ENCODE peak calls at places on chromosomes 16 and 17, in eight cellular contexts. Y, R, Q, L, N, O, B and W are unnamed samples.

GRCh38 chr17:5123343-5124124 is 7.7 kb downstream of the USP6 start:
- DNase-seq in Y (no peak), R (peak; percentile 32), Q (no peak), L (no peak), N (no peak), O (no peak), B (no peak), W (no peak)

GRCh38 chr17:78137392-78138203 is 7.0 kb downstream of the TMC8 start:
- DNase-seq in Y (no peak), R (no peak), Q (no peak), L (no peak), N (no peak), O (no peak), B (no peak), W (peak; percentile 52)

GRCh38 chr17:3641717-3642486 is 5.3 kb downstream of the CTNS start:
- DNase-seq in Y (no peak), R (no peak), Q (no peak), L (no peak), N (no peak), O (no peak), B (no peak), W (no peak)

GRCh38 chr16:72291531-72291981 is 119.6 kb upstream of the PMFBP1 start:
- DNase-seq in Y (no peak), R (no peak), Q (peak; percentile 5), L (no peak), N (peak; percentile 70), O (no peak), B (no peak), W (no peak)

GRCh38 chr16:67260426-67261063 is 11.8 kb downstream of the SLC9A5 start:
- DNase-seq in Y (peak; percentile 10), R (peak; percentile 76), Q (peak; percentile 69), L (no peak), N (peak; percentile 52), O (no peak), B (no peak), W (no peak)

GRCh38 chr17:43581581-43581980 is 35.4 kb upstream of the ETV4 start:
- DNase-seq in Y (no peak), R (no peak), Q (no peak), L (no peak), N (no peak), O (no peak), B (no peak), W (no peak)

GRCh38 chr17:4747847-4748246 is 8.1 kb upstream of the CXCL16 start:
- DNase-seq in Y (no peak), R (no peak), Q (no peak), L (no peak), N (no peak), O (no peak), B (no peak), W (no peak)

GRCh38 chr16:66960270-66960669 is 796 bp upstream of the CES3 start:
- DNase-seq in Y (no peak), R (no peak), Q (no peak), L (no peak), N (no peak), O (no peak), B (no peak), W (no peak)

GRCh38 chr17:32303861-32304288 is 38.1 kb downstream of the C17orf75 start:
- DNase-seq in Y (no peak), R (peak; percentile 77), Q (no peak), L (no peak), N (no peak), O (no peak), B (no peak), W (no peak)

GRCh38 chr16:74107795-74108610 is 188.6 kb upstream of the PSMD7 start:
- DNase-seq in Y (peak; percentile 63), R (peak; percentile 71), Q (peak; percentile 86), L (no peak), N (no peak), O (peak; percentile 77), B (no peak), W (no peak)

GRCh38 chr17:49762148-49762941 is 1.6 kb downstream of the FAM117A start:
- DNase-seq in Y (no peak), R (no peak), Q (no peak), L (no peak), N (no peak), O (no peak), B (no peak), W (no peak)

GRCh38 chr17:8314797-8315739 is 5.0 kb downstream of the ARHGEF15 start:
- DNase-seq in Y (no peak), R (no peak), Q (no peak), L (no peak), N (no peak), O (no peak), B (no peak), W (no peak)

GRCh38 chr17:1773755-1774181 is 11.9 kb downstream of the SERPINF1 start:
- DNase-seq in Y (no peak), R (no peak), Q (no peak), L (no peak), N (no peak), O (no peak), B (no peak), W (no peak)

GRCh38 chr17:35942588-35943186 is 826 bp downstream of the LYZL6 start:
- DNase-seq in Y (no peak), R (no peak), Q (no peak), L (no peak), N (no peak), O (no peak), B (no peak), W (no peak)

GRCh38 chr17:27413792-27414191 is 42.5 kb upstream of the KSR1 start:
- DNase-seq in Y (no peak), R (no peak), Q (no peak), L (no peak), N (no peak), O (no peak), B (no peak), W (no peak)

GRCh38 chr17:28282596-28282995 is 36.4 kb upstream of the TMEM97 start:
- DNase-seq in Y (peak; percentile 5), R (peak; percentile 84), Q (no peak), L (no peak), N (peak; percentile 60), O (no peak), B (no peak), W (no peak)

GRCh38 chr17:49523706-49524472 is 28.8 kb downstream of the NGFR start:
- DNase-seq in Y (peak; percentile 91), R (peak; percentile 54), Q (peak; percentile 71), L (no peak), N (no peak), O (no peak), B (no peak), W (no peak)

GRCh38 chr17:51461578-51462004 is 201.2 kb downstream of the UTP18 start:
- DNase-seq in Y (peak; percentile 11), R (peak; percentile 94), Q (peak; percentile 80), L (peak; percentile 29), N (no peak), O (peak; percentile 64), B (peak; percentile 26), W (peak; percentile 37)

GRCh38 chr16:85586360-85587145 is 26.6 kb upstream of the GSE1 start:
- DNase-seq in Y (no peak), R (no peak), Q (no peak), L (no peak), N (no peak), O (no peak), B (peak; percentile 37), W (no peak)

GRCh38 chr17:6843241-6843890 is 11.8 kb upstream of the TEKT1 start:
- DNase-seq in Y (peak; percentile 72), R (no peak), Q (no peak), L (no peak), N (peak; percentile 15), O (no peak), B (no peak), W (no peak)

GRCh38 chr16:58499615-58500328 is at the start of gene NDRG4:
- DNase-seq in Y (peak; percentile 94), R (peak; percentile 98), Q (peak; percentile 70), L (no peak), N (peak; percentile 60), O (peak; percentile 35), B (no peak), W (no peak)

GRCh38 chr16:30340621-30341020 is 14.5 kb downstream of the CD2BP2 start:
- DNase-seq in Y (no peak), R (peak; percentile 51), Q (no peak), L (no peak), N (no peak), O (no peak), B (no peak), W (no peak)

GRCh38 chr17:6546069-6546718 is 10.2 kb downstream of the PITPNM3 start:
- DNase-seq in Y (no peak), R (no peak), Q (no peak), L (no peak), N (no peak), O (no peak), B (no peak), W (no peak)

GRCh38 chr17:29210879-29211278 is 30.7 kb upstream of the MYO18A start:
- DNase-seq in Y (no peak), R (no peak), Q (no peak), L (no peak), N (no peak), O (no peak), B (no peak), W (no peak)